ENCODE peak calls at places on chromosome 13, in six cellular contexts. One of them, this sample, is unnamed.

GRCh38 chr13:76677047-76677446 is 209.2 kb downstream of the KCTD12 start:
- DNase-seq in neural progenitor cell: no peak
- DNase-seq in RPMI8226: peak
- DNase-seq in ovary: no peak
- DNase-seq in activated CD4-positive, alpha-beta T cell treated with anti-CD3 and anti-CD28 coated beads, Interleukin-2, amount 50 U/mL, for 1 hour: no peak
- DNase-seq in GM04503: no peak
- DNase-seq in this sample: no peak

GRCh38 chr13:42214445-42214844 is 57.5 kb upstream of the AKAP11 start:
- DNase-seq in neural progenitor cell: no peak
- DNase-seq in RPMI8226: no peak
- DNase-seq in ovary: no peak
- DNase-seq in activated CD4-positive, alpha-beta T cell treated with anti-CD3 and anti-CD28 coated beads, Interleukin-2, amount 50 U/mL, for 1 hour: no peak
- DNase-seq in GM04503: no peak
- DNase-seq in this sample: no peak

GRCh38 chr13:111864566-111864965 is 202.4 kb upstream of the SOX1 start:
- DNase-seq in neural progenitor cell: no peak
- DNase-seq in RPMI8226: no peak
- DNase-seq in ovary: no peak
- DNase-seq in activated CD4-positive, alpha-beta T cell treated with anti-CD3 and anti-CD28 coated beads, Interleukin-2, amount 50 U/mL, for 1 hour: no peak
- DNase-seq in GM04503: no peak
- DNase-seq in this sample: no peak

GRCh38 chr13:33639158-33639557 is 178.8 kb upstream of the RFC3 start:
- DNase-seq in neural progenitor cell: no peak
- DNase-seq in RPMI8226: no peak
- DNase-seq in ovary: peak
- DNase-seq in activated CD4-positive, alpha-beta T cell treated with anti-CD3 and anti-CD28 coated beads, Interleukin-2, amount 50 U/mL, for 1 hour: no peak
- DNase-seq in GM04503: peak
- DNase-seq in this sample: no peak

GRCh38 chr13:54305377-54305776 is 1276.8 kb downstream of the OLFM4 start:
- DNase-seq in neural progenitor cell: no peak
- DNase-seq in RPMI8226: no peak
- DNase-seq in ovary: no peak
- DNase-seq in activated CD4-positive, alpha-beta T cell treated with anti-CD3 and anti-CD28 coated beads, Interleukin-2, amount 50 U/mL, for 1 hour: no peak
- DNase-seq in GM04503: no peak
- DNase-seq in this sample: no peak

GRCh38 chr13:95233026-95233635 is 68.1 kb downstream of the ABCC4 start:
- DNase-seq in neural progenitor cell: no peak
- DNase-seq in RPMI8226: no peak
- DNase-seq in ovary: no peak
- DNase-seq in activated CD4-positive, alpha-beta T cell treated with anti-CD3 and anti-CD28 coated beads, Interleukin-2, amount 50 U/mL, for 1 hour: no peak
- DNase-seq in GM04503: no peak
- DNase-seq in this sample: no peak

GRCh38 chr13:104015646-104016396 is 949.6 kb upstream of the SLC10A2 start:
- DNase-seq in neural progenitor cell: no peak
- DNase-seq in RPMI8226: peak
- DNase-seq in ovary: no peak
- DNase-seq in activated CD4-positive, alpha-beta T cell treated with anti-CD3 and anti-CD28 coated beads, Interleukin-2, amount 50 U/mL, for 1 hour: no peak
- DNase-seq in GM04503: no peak
- DNase-seq in this sample: no peak

GRCh38 chr13:94128430-94128829 is 351.1 kb downstream of the DCT start:
- DNase-seq in neural progenitor cell: no peak
- DNase-seq in RPMI8226: no peak
- DNase-seq in ovary: no peak
- DNase-seq in activated CD4-positive, alpha-beta T cell treated with anti-CD3 and anti-CD28 coated beads, Interleukin-2, amount 50 U/mL, for 1 hour: no peak
- DNase-seq in GM04503: no peak
- DNase-seq in this sample: no peak

GRCh38 chr13:44169018-44169909 is 204.4 kb upstream of the SERP2 start:
- DNase-seq in neural progenitor cell: no peak
- DNase-seq in RPMI8226: no peak
- DNase-seq in ovary: no peak
- DNase-seq in activated CD4-positive, alpha-beta T cell treated with anti-CD3 and anti-CD28 coated beads, Interleukin-2, amount 50 U/mL, for 1 hour: no peak
- DNase-seq in GM04503: peak
- DNase-seq in this sample: no peak

GRCh38 chr13:73429691-73430090 is 370.9 kb downstream of the KLF5 start:
- DNase-seq in neural progenitor cell: no peak
- DNase-seq in RPMI8226: no peak
- DNase-seq in ovary: no peak
- DNase-seq in activated CD4-positive, alpha-beta T cell treated with anti-CD3 and anti-CD28 coated beads, Interleukin-2, amount 50 U/mL, for 1 hour: no peak
- DNase-seq in GM04503: no peak
- DNase-seq in this sample: no peak

GRCh38 chr13:25276748-25277147 is 10.5 kb downstream of the MTMR6 start:
- DNase-seq in neural progenitor cell: no peak
- DNase-seq in RPMI8226: no peak
- DNase-seq in ovary: no peak
- DNase-seq in activated CD4-positive, alpha-beta T cell treated with anti-CD3 and anti-CD28 coated beads, Interleukin-2, amount 50 U/mL, for 1 hour: no peak
- DNase-seq in GM04503: no peak
- DNase-seq in this sample: no peak

GRCh38 chr13:40979232-40979631 is 39.9 kb downstream of the ELF1 start:
- DNase-seq in neural progenitor cell: no peak
- DNase-seq in RPMI8226: no peak
- DNase-seq in ovary: no peak
- DNase-seq in activated CD4-positive, alpha-beta T cell treated with anti-CD3 and anti-CD28 coated beads, Interleukin-2, amount 50 U/mL, for 1 hour: no peak
- DNase-seq in GM04503: no peak
- DNase-seq in this sample: no peak

GRCh38 chr13:114145256-114145655 is 12.8 kb upstream of the RASA3 start:
- DNase-seq in neural progenitor cell: peak
- DNase-seq in RPMI8226: no peak
- DNase-seq in ovary: no peak
- DNase-seq in activated CD4-positive, alpha-beta T cell treated with anti-CD3 and anti-CD28 coated beads, Interleukin-2, amount 50 U/mL, for 1 hour: no peak
- DNase-seq in GM04503: no peak
- DNase-seq in this sample: peak

GRCh38 chr13:27043013-27043412 is 128.6 kb downstream of the USP12 start:
- DNase-seq in neural progenitor cell: no peak
- DNase-seq in RPMI8226: no peak
- DNase-seq in ovary: no peak
- DNase-seq in activated CD4-positive, alpha-beta T cell treated with anti-CD3 and anti-CD28 coated beads, Interleukin-2, amount 50 U/mL, for 1 hour: no peak
- DNase-seq in GM04503: peak
- DNase-seq in this sample: no peak

GRCh38 chr13:55244991-55245644 is 1895.6 kb upstream of the PRR20A start:
- DNase-seq in neural progenitor cell: peak
- DNase-seq in RPMI8226: peak
- DNase-seq in ovary: no peak
- DNase-seq in activated CD4-positive, alpha-beta T cell treated with anti-CD3 and anti-CD28 coated beads, Interleukin-2, amount 50 U/mL, for 1 hour: no peak
- DNase-seq in GM04503: no peak
- DNase-seq in this sample: no peak

GRCh38 chr13:97074618-97075017 is 80.3 kb upstream of the OXGR1 start:
- DNase-seq in neural progenitor cell: no peak
- DNase-seq in RPMI8226: no peak
- DNase-seq in ovary: no peak
- DNase-seq in activated CD4-positive, alpha-beta T cell treated with anti-CD3 and anti-CD28 coated beads, Interleukin-2, amount 50 U/mL, for 1 hour: no peak
- DNase-seq in GM04503: no peak
- DNase-seq in this sample: no peak

GRCh38 chr13:48562296-48563066 is 29.6 kb upstream of the RCBTB2 start:
- DNase-seq in neural progenitor cell: no peak
- DNase-seq in RPMI8226: peak
- DNase-seq in ovary: no peak
- DNase-seq in activated CD4-positive, alpha-beta T cell treated with anti-CD3 and anti-CD28 coated beads, Interleukin-2, amount 50 U/mL, for 1 hour: peak
- DNase-seq in GM04503: no peak
- DNase-seq in this sample: no peak

GRCh38 chr13:111940892-111941291 is 126.1 kb upstream of the SOX1 start:
- DNase-seq in neural progenitor cell: no peak
- DNase-seq in RPMI8226: no peak
- DNase-seq in ovary: peak
- DNase-seq in activated CD4-positive, alpha-beta T cell treated with anti-CD3 and anti-CD28 coated beads, Interleukin-2, amount 50 U/mL, for 1 hour: no peak
- DNase-seq in GM04503: no peak
- DNase-seq in this sample: no peak

GRCh38 chr13:34347784-34348573 is 530.0 kb downstream of the RFC3 start:
- DNase-seq in neural progenitor cell: no peak
- DNase-seq in RPMI8226: no peak
- DNase-seq in ovary: no peak
- DNase-seq in activated CD4-positive, alpha-beta T cell treated with anti-CD3 and anti-CD28 coated beads, Interleukin-2, amount 50 U/mL, for 1 hour: no peak
- DNase-seq in GM04503: no peak
- DNase-seq in this sample: no peak

This sample was measured in retina.